ENCODE peak calls at places on chromosomes 2 and 18, in six cellular contexts. N is ovary, S is HL-60, P is astrocyte, K is breast epithelium, A is lower lobe of right lung. B is an unnamed sample.

GRCh38 chr18:48036641-48037421 is 106.4 kb upstream of the SMAD2 start:
- DNase-seq in A (no peak), K (peak), N (no peak), P (no peak), S (no peak), B (no peak)

GRCh38 chr2:42025151-42025582 is 22.7 kb upstream of the PKDCC start:
- DNase-seq in N (peak), K (peak), A (no peak), P (peak), S (no peak), B (no peak)

GRCh38 chr18:74082476-74083070 is 65.1 kb downstream of the FBXO15 start:
- DNase-seq in K (peak), S (peak), P (peak), A (no peak), N (no peak), B (peak)

GRCh38 chr2:170930132-170931109 is 1.4 kb downstream of the GORASP2 start:
- DNase-seq in N (no peak), A (no peak), K (no peak), P (peak), S (peak), B (peak)

GRCh38 chr2:65728477-65729180 is 296.2 kb upstream of the SPRED2 start:
- DNase-seq in N (no peak), S (no peak), P (no peak), A (no peak), K (no peak), B (no peak)

GRCh38 chr2:197786010-197786877 is 1.1 kb upstream of the BOLL start:
- DNase-seq in A (peak), K (no peak), S (peak), N (no peak), P (no peak), B (peak)

GRCh38 chr2:2564300-2565085 is 233.4 kb upstream of the MYT1L start:
- DNase-seq in S (no peak), A (no peak), N (no peak), P (no peak), K (no peak), B (no peak)

GRCh38 chr2:69054431-69054830 is 41.5 kb downstream of the ANTXR1 start:
- DNase-seq in P (peak), K (no peak), N (no peak), A (no peak), S (no peak), B (no peak)

GRCh38 chr2:55231546-55232083 is 478 bp downstream of the CLHC1 start:
- DNase-seq in A (no peak), S (peak), K (no peak), P (peak), N (no peak), B (no peak)

GRCh38 chr2:236184701-236185100 is 16.5 kb upstream of the GBX2 start:
- DNase-seq in A (no peak), K (no peak), N (no peak), P (no peak), S (no peak), B (no peak)

GRCh38 chr18:23194969-23195957 is 60.0 kb downstream of the CABLES1 start:
- DNase-seq in K (no peak), S (no peak), A (no peak), P (no peak), N (no peak), B (no peak)

GRCh38 chr2:15934291-15934945 is 5.9 kb upstream of the MYCN start:
- DNase-seq in K (no peak), S (no peak), N (no peak), P (no peak), A (no peak), B (no peak)

GRCh38 chr2:24613154-24613814 is 122.2 kb downstream of the NCOA1 start:
- DNase-seq in P (peak), N (no peak), A (no peak), S (peak), K (no peak), B (no peak)

GRCh38 chr18:6414118-6414722 is 491 bp downstream of the L3MBTL4 start:
- DNase-seq in K (peak), S (no peak), A (peak), P (no peak), N (peak), B (peak)

GRCh38 chr18:57819671-57820460 is 16.8 kb upstream of the ATP8B1 start:
- DNase-seq in K (peak), N (no peak), A (peak), P (peak), S (peak), B (peak)

GRCh38 chr2:71223767-71224333 is 3.1 kb downstream of the PAIP2B start:
- DNase-seq in P (peak), N (peak), A (no peak), S (peak), K (peak), B (peak)

GRCh38 chr2:154697422-154698237 is 865 bp upstream of the KCNJ3 start:
- DNase-seq in A (no peak), S (no peak), K (no peak), N (no peak), P (peak), B (peak)

GRCh38 chr2:103739216-103739615 is 977.4 kb downstream of the TMEM182 start:
- DNase-seq in A (no peak), P (no peak), K (no peak), S (no peak), N (no peak), B (no peak)

GRCh38 chr2:127700527-127701192 is 637 bp upstream of the SFT2D3 start:
- DNase-seq in P (no peak), N (peak), K (peak), S (peak), A (peak), B (peak)

GRCh38 chr2:128467321-128467901 is 148.7 kb upstream of the HS6ST1 start:
- DNase-seq in P (no peak), S (no peak), N (no peak), K (no peak), A (no peak), B (no peak)

GRCh38 chr2:48545244-48545643 is 15.3 kb downstream of the STON1 start:
- DNase-seq in S (no peak), A (no peak), P (no peak), K (no peak), N (no peak), B (no peak)

GRCh38 chr18:61502472-61502871 is 169.2 kb downstream of the CDH20 start:
- DNase-seq in S (peak), K (no peak), A (no peak), N (no peak), P (peak), B (no peak)

GRCh38 chr2:218438601-218439000 is 19.7 kb downstream of the VIL1 start:
- DNase-seq in S (peak), N (no peak), A (peak), P (no peak), K (no peak), B (no peak)

GRCh38 chr2:108621087-108621559 is 86.9 kb downstream of the LIMS1 start:
- DNase-seq in S (peak), P (peak), N (no peak), K (no peak), A (peak), B (peak)

GRCh38 chr2:203062126-203062525 is 47.5 kb downstream of the NBEAL1 start:
- DNase-seq in N (no peak), K (no peak), P (peak), A (no peak), S (no peak), B (no peak)

GRCh38 chr2:20930928-20931327 is 108.0 kb upstream of the LDAH start:
- DNase-seq in K (no peak), S (no peak), A (no peak), N (no peak), P (peak), B (no peak)

GRCh38 chr2:160097329-160097728 is 34.9 kb upstream of the PLA2R1 start:
- DNase-seq in A (no peak), S (no peak), P (no peak), K (no peak), N (no peak), B (no peak)

GRCh38 chr2:207148025-207148424 is 17.7 kb downstream of the KLF7 start:
- DNase-seq in N (no peak), K (no peak), A (no peak), P (peak), S (no peak), B (no peak)

GRCh38 chr2:239379641-239380170 is 21.1 kb downstream of the HDAC4 start:
- DNase-seq in K (peak), S (no peak), P (no peak), N (no peak), A (peak), B (no peak)

GRCh38 chr2:12501469-12502147 is 215.1 kb upstream of the TRIB2 start:
- DNase-seq in K (no peak), S (no peak), P (no peak), N (no peak), A (peak), B (no peak)

GRCh38 chr2:65345626-65346025 is 86.8 kb downstream of the SPRED2 start:
- DNase-seq in S (no peak), P (no peak), K (no peak), A (no peak), N (no peak), B (no peak)

GRCh38 chr2:238970553-238971081 is 122.7 kb downstream of the TWIST2 start:
- DNase-seq in P (peak), N (peak), S (peak), K (no peak), A (peak), B (no peak)

GRCh38 chr18:9233771-9234440 is 97.3 kb downstream of the ANKRD12 start:
- DNase-seq in N (no peak), S (no peak), P (no peak), A (no peak), K (no peak), B (no peak)

GRCh38 chr2:112024896-112025491 is 30.1 kb upstream of the TMEM87B start:
- DNase-seq in S (no peak), K (no peak), P (no peak), N (no peak), A (no peak), B (no peak)

GRCh38 chr2:20766798-20767644 is 55.9 kb downstream of the LDAH start:
- DNase-seq in P (no peak), S (no peak), N (no peak), K (no peak), A (no peak), B (no peak)

GRCh38 chr2:163664610-163665009 is 71.2 kb downstream of the FIGN start:
- DNase-seq in N (no peak), A (no peak), S (no peak), P (peak), K (no peak), B (no peak)

GRCh38 chr2:163662141-163662780 is 73.5 kb downstream of the FIGN start:
- DNase-seq in K (no peak), N (no peak), P (peak), S (no peak), A (no peak), B (no peak)

GRCh38 chr2:163667064-163667887 is 68.5 kb downstream of the FIGN start:
- DNase-seq in N (no peak), P (peak), S (no peak), K (no peak), A (no peak), B (no peak)

GRCh38 chr2:163665051-163665450 is 70.8 kb downstream of the FIGN start:
- DNase-seq in S (no peak), K (no peak), P (no peak), N (no peak), A (no peak), B (no peak)

DNA sequence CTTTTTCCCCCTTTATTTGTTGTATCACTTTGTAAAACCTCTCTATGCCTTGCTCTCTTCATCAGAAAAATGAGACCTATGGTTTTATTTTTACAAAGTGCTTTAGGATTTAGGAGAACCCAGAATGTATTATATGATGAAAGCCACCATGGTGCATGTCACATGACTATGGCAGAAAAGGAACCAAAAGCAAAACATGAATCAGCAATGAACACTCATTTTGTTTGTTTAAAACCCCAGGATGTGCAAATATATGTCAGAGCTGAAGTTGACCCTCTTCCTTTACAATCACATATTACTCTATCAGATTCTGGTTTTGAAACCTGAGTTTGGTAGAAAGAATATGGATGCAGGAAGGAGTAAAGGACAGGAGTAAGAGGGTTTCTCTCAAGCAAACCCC is 70.0 kb downstream of the FIGN start:
- DNase-seq in N (no peak), K (no peak), S (no peak), P (no peak), A (no peak), B (no peak)
- TF ChIP-seq CTCF in N (no peak), K (no peak), S (no peak), P (no peak), A (no peak), B (no peak)

GRCh38 chr2:222708274-222708710 is 36.8 kb downstream of the MOGAT1 start:
- DNase-seq in K (peak), S (peak), A (peak), P (peak), N (peak), B (peak)
- H3K4me3 ChIP-seq in K (no peak), S (no peak), A (no peak), P (no peak), N (no peak), B (no peak)

DNA sequence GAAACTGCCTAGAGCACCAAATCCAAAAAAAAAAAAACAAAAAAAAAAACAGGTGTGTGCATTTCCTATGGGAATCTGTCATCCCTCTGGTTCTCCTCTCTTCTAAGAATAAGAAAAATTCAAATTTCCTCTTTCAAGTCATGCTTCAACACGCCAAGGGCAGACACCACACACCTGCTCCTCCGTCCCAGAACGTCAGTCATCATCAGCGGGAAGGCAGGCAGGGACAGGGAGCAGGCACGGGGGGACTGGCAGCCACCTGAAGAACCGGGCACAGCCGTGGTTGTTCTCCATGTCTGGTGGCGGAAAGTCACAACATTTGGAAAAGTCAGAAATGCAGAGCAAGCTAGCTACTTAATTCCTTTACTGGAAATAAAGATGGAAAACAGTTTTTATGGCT is 214.8 kb downstream of the IKZF2 start:
- DNase-seq in K (no peak), A (no peak), P (no peak), N (no peak), S (no peak), B (no peak)
- H3K27ac ChIP-seq in K (no peak), A (no peak), P (no peak), N (no peak), S (no peak), B (no peak)

DNA sequence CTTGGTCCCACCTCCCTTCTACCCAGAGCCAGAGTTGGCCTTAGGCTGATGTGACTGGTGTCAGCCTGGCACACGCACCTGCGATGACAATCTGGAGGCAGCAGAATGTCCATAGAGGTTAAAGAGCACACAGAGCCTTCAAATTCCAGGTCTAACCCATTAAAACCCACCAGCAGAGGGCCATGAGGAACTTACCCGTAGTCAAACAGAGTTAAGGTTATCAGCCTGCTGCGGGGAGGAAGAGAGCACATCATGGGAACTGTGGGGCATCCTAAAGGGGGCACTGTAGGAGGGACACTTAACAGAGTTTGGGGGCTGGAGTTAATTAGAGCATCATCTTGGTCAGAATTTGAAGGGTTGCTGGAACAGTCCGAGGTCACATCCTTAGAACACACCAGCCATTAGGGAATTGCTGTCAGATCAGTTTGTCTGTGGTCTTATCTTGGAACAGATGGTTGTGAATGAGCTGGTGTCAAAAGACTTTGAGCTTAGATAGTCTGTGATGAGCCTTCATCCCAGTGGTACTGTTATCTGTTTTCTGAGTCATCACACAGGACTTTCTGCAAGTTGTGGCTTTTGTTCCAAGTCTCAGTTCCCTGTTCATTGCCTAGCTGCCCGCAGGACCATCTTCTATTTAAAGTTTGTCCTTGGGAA is 248.6 kb downstream of the LOXHD1 start:
- DNase-seq in N (no peak), A (no peak), S (peak), P (peak), K (no peak), B (no peak)
- TF ChIP-seq CTCF in N (no peak), A (no peak), S (peak), P (no peak), K (no peak), B (no peak)

GRCh38 chr2:174596994-174597346 is 634 bp downstream of the WIPF1 start:
- DNase-seq in A (no peak), S (no peak), K (no peak), P (no peak), N (no peak), B (no peak)
- H3K4me3 ChIP-seq in A (peak), S (peak), K (peak), P (no peak), N (no peak), B (no peak)

GRCh38 chr18:21672868-21673267 is 31.7 kb downstream of the ABHD3 start:
- DNase-seq in N (no peak), K (no peak), S (no peak), A (no peak), P (peak), B (peak)
- H3K27ac ChIP-seq in N (no peak), K (peak), S (no peak), A (no peak), P (no peak), B (peak)

GRCh38 chr2:8986327-8986976 is 17.0 kb downstream of the MBOAT2 start:
- DNase-seq in K (no peak), N (no peak), S (peak), P (no peak), A (no peak), B (no peak)
- TF ChIP-seq CTCF in K (no peak), N (no peak), S (peak), P (peak), A (peak), B (no peak)

GRCh38 chr18:59141294-59142068 is 1.8 kb downstream of the SEC11C start:
- DNase-seq in N (no peak), A (no peak), S (no peak), P (no peak), K (no peak), B (no peak)
- H3K4me3 ChIP-seq in N (no peak), A (no peak), S (no peak), P (no peak), K (no peak), B (no peak)

DNA sequence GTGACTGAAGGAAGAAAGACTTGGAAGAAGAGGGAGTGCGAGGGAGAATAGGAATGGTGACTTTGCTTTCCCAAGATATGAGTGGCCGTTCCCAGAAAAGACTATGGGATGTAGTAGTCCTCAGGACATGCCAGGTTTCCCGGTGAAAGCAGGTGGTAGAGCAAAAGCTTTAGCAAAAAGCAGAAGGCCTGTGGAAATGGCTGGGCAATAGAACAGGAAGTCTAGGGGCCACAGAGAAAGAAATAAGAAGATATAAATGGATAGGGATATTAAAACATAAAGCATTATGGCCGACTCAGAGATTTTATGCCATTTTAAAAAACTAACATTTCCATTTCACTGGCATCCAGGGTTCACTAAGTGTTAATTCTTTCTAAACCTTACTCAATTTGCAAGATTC is 1.2 kb upstream of the SERPINB13 start:
- DNase-seq in N (no peak), S (peak), A (no peak), P (no peak), K (no peak), B (no peak)
- H3K27ac ChIP-seq in N (no peak), S (peak), A (no peak), P (no peak), K (no peak), B (no peak)

B was measured in pancreas.